ENCODE peak calls at places on chromosome 6, in eight cellular contexts. One of them, this sample, is unnamed.

GRCh38 chr6:138115877-138116660 is 8.8 kb upstream of the PERP start:
- DNase-seq in progenitor cell of endocrine pancreas: no peak
- DNase-seq in thoracic aorta: no peak
- DNase-seq in stimulated activated CD4-positive, alpha-beta T cell treated with anti-CD3 and anti-CD28 coated beads, Interleukin-15, amount 100 ng/mL, for 1 hour: peak; percentile 15
- DNase-seq in BE2C: peak; percentile 51
- DNase-seq in DND-41: peak; percentile 47
- DNase-seq in non-pigmented ciliary epithelial cell: peak; percentile 34
- DNase-seq in mesothelial cell of epicardium: no peak
- DNase-seq in this sample: no peak

GRCh38 chr6:161828355-161828754 is 554.5 kb upstream of the AGPAT4 start:
- DNase-seq in progenitor cell of endocrine pancreas: no peak
- DNase-seq in thoracic aorta: no peak
- DNase-seq in stimulated activated CD4-positive, alpha-beta T cell treated with anti-CD3 and anti-CD28 coated beads, Interleukin-15, amount 100 ng/mL, for 1 hour: no peak
- DNase-seq in BE2C: no peak
- DNase-seq in DND-41: peak; percentile 10
- DNase-seq in non-pigmented ciliary epithelial cell: no peak
- DNase-seq in mesothelial cell of epicardium: no peak
- DNase-seq in this sample: no peak

GRCh38 chr6:154882107-154882506 is 113.0 kb upstream of the TIAM2 start:
- DNase-seq in progenitor cell of endocrine pancreas: no peak
- DNase-seq in thoracic aorta: no peak
- DNase-seq in stimulated activated CD4-positive, alpha-beta T cell treated with anti-CD3 and anti-CD28 coated beads, Interleukin-15, amount 100 ng/mL, for 1 hour: no peak
- DNase-seq in BE2C: no peak
- DNase-seq in DND-41: no peak
- DNase-seq in non-pigmented ciliary epithelial cell: no peak
- DNase-seq in mesothelial cell of epicardium: no peak
- DNase-seq in this sample: no peak

GRCh38 chr6:1950631-1951030 is 294.8 kb downstream of the GMDS start:
- DNase-seq in progenitor cell of endocrine pancreas: no peak
- DNase-seq in thoracic aorta: no peak
- DNase-seq in stimulated activated CD4-positive, alpha-beta T cell treated with anti-CD3 and anti-CD28 coated beads, Interleukin-15, amount 100 ng/mL, for 1 hour: no peak
- DNase-seq in BE2C: no peak
- DNase-seq in DND-41: no peak
- DNase-seq in non-pigmented ciliary epithelial cell: no peak
- DNase-seq in mesothelial cell of epicardium: no peak
- DNase-seq in this sample: no peak

GRCh38 chr6:139977887-139978332 is 603.5 kb upstream of the CITED2 start:
- DNase-seq in progenitor cell of endocrine pancreas: no peak
- DNase-seq in thoracic aorta: no peak
- DNase-seq in stimulated activated CD4-positive, alpha-beta T cell treated with anti-CD3 and anti-CD28 coated beads, Interleukin-15, amount 100 ng/mL, for 1 hour: no peak
- DNase-seq in BE2C: no peak
- DNase-seq in DND-41: no peak
- DNase-seq in non-pigmented ciliary epithelial cell: no peak
- DNase-seq in mesothelial cell of epicardium: no peak
- DNase-seq in this sample: no peak

GRCh38 chr6:149563928-149564325 is 2.2 kb upstream of the GINM1 start:
- DNase-seq in progenitor cell of endocrine pancreas: no peak
- DNase-seq in thoracic aorta: no peak
- DNase-seq in stimulated activated CD4-positive, alpha-beta T cell treated with anti-CD3 and anti-CD28 coated beads, Interleukin-15, amount 100 ng/mL, for 1 hour: no peak
- DNase-seq in BE2C: no peak
- DNase-seq in DND-41: no peak
- DNase-seq in non-pigmented ciliary epithelial cell: no peak
- DNase-seq in mesothelial cell of epicardium: no peak
- DNase-seq in this sample: no peak

GRCh38 chr6:139655783-139656705 is 281.6 kb upstream of the CITED2 start:
- DNase-seq in progenitor cell of endocrine pancreas: no peak
- DNase-seq in thoracic aorta: no peak
- DNase-seq in stimulated activated CD4-positive, alpha-beta T cell treated with anti-CD3 and anti-CD28 coated beads, Interleukin-15, amount 100 ng/mL, for 1 hour: no peak
- DNase-seq in BE2C: no peak
- DNase-seq in DND-41: no peak
- DNase-seq in non-pigmented ciliary epithelial cell: no peak
- DNase-seq in mesothelial cell of epicardium: no peak
- DNase-seq in this sample: no peak

GRCh38 chr6:16136536-16137450 is 7.9 kb downstream of the MYLIP start:
- DNase-seq in progenitor cell of endocrine pancreas: no peak
- DNase-seq in thoracic aorta: no peak
- DNase-seq in stimulated activated CD4-positive, alpha-beta T cell treated with anti-CD3 and anti-CD28 coated beads, Interleukin-15, amount 100 ng/mL, for 1 hour: no peak
- DNase-seq in BE2C: no peak
- DNase-seq in DND-41: no peak
- DNase-seq in non-pigmented ciliary epithelial cell: peak; percentile 73
- DNase-seq in mesothelial cell of epicardium: no peak
- DNase-seq in this sample: no peak

GRCh38 chr6:134020543-134020942 is 31.9 kb downstream of the SLC2A12 start:
- DNase-seq in progenitor cell of endocrine pancreas: no peak
- DNase-seq in thoracic aorta: no peak
- DNase-seq in stimulated activated CD4-positive, alpha-beta T cell treated with anti-CD3 and anti-CD28 coated beads, Interleukin-15, amount 100 ng/mL, for 1 hour: no peak
- DNase-seq in BE2C: no peak
- DNase-seq in DND-41: no peak
- DNase-seq in non-pigmented ciliary epithelial cell: no peak
- DNase-seq in mesothelial cell of epicardium: no peak
- DNase-seq in this sample: no peak

GRCh38 chr6:119240257-119241123 is 109.1 kb downstream of the MAN1A1 start:
- DNase-seq in progenitor cell of endocrine pancreas: no peak
- DNase-seq in thoracic aorta: no peak
- DNase-seq in stimulated activated CD4-positive, alpha-beta T cell treated with anti-CD3 and anti-CD28 coated beads, Interleukin-15, amount 100 ng/mL, for 1 hour: no peak
- DNase-seq in BE2C: no peak
- DNase-seq in DND-41: no peak
- DNase-seq in non-pigmented ciliary epithelial cell: no peak
- DNase-seq in mesothelial cell of epicardium: no peak
- DNase-seq in this sample: no peak

GRCh38 chr6:118704911-118705310 is 53.5 kb upstream of the CEP85L start:
- DNase-seq in progenitor cell of endocrine pancreas: no peak
- DNase-seq in thoracic aorta: no peak
- DNase-seq in stimulated activated CD4-positive, alpha-beta T cell treated with anti-CD3 and anti-CD28 coated beads, Interleukin-15, amount 100 ng/mL, for 1 hour: no peak
- DNase-seq in BE2C: no peak
- DNase-seq in DND-41: no peak
- DNase-seq in non-pigmented ciliary epithelial cell: no peak
- DNase-seq in mesothelial cell of epicardium: no peak
- DNase-seq in this sample: no peak

GRCh38 chr6:33620158-33620583 is 951 bp upstream of the ITPR3 start:
- DNase-seq in progenitor cell of endocrine pancreas: no peak
- DNase-seq in thoracic aorta: no peak
- DNase-seq in stimulated activated CD4-positive, alpha-beta T cell treated with anti-CD3 and anti-CD28 coated beads, Interleukin-15, amount 100 ng/mL, for 1 hour: no peak
- DNase-seq in BE2C: no peak
- DNase-seq in DND-41: peak; percentile 70
- DNase-seq in non-pigmented ciliary epithelial cell: no peak
- DNase-seq in mesothelial cell of epicardium: peak; percentile 48
- DNase-seq in this sample: no peak

GRCh38 chr6:149160943-149161342 is 156.6 kb upstream of the TAB2 start:
- DNase-seq in progenitor cell of endocrine pancreas: no peak
- DNase-seq in thoracic aorta: no peak
- DNase-seq in stimulated activated CD4-positive, alpha-beta T cell treated with anti-CD3 and anti-CD28 coated beads, Interleukin-15, amount 100 ng/mL, for 1 hour: no peak
- DNase-seq in BE2C: no peak
- DNase-seq in DND-41: no peak
- DNase-seq in non-pigmented ciliary epithelial cell: no peak
- DNase-seq in mesothelial cell of epicardium: no peak
- DNase-seq in this sample: no peak

GRCh38 chr6:42333622-42334021 is 116.0 kb upstream of the MRPS10 start:
- DNase-seq in progenitor cell of endocrine pancreas: no peak
- DNase-seq in thoracic aorta: no peak
- DNase-seq in stimulated activated CD4-positive, alpha-beta T cell treated with anti-CD3 and anti-CD28 coated beads, Interleukin-15, amount 100 ng/mL, for 1 hour: no peak
- DNase-seq in BE2C: no peak
- DNase-seq in DND-41: no peak
- DNase-seq in non-pigmented ciliary epithelial cell: no peak
- DNase-seq in mesothelial cell of epicardium: no peak
- DNase-seq in this sample: no peak

GRCh38 chr6:170583736-170584180 is 679 bp downstream of the PDCD2 start:
- DNase-seq in progenitor cell of endocrine pancreas: no peak
- DNase-seq in thoracic aorta: no peak
- DNase-seq in stimulated activated CD4-positive, alpha-beta T cell treated with anti-CD3 and anti-CD28 coated beads, Interleukin-15, amount 100 ng/mL, for 1 hour: no peak
- DNase-seq in BE2C: no peak
- DNase-seq in DND-41: no peak
- DNase-seq in non-pigmented ciliary epithelial cell: no peak
- DNase-seq in mesothelial cell of epicardium: no peak
- DNase-seq in this sample: no peak

GRCh38 chr6:69917834-69918233 is 51.5 kb downstream of the COL19A1 start:
- DNase-seq in progenitor cell of endocrine pancreas: no peak
- DNase-seq in thoracic aorta: no peak
- DNase-seq in stimulated activated CD4-positive, alpha-beta T cell treated with anti-CD3 and anti-CD28 coated beads, Interleukin-15, amount 100 ng/mL, for 1 hour: no peak
- DNase-seq in BE2C: no peak
- DNase-seq in DND-41: no peak
- DNase-seq in non-pigmented ciliary epithelial cell: peak; percentile 47
- DNase-seq in mesothelial cell of epicardium: no peak
- DNase-seq in this sample: no peak

GRCh38 chr6:125759184-125759902 is 9.9 kb downstream of the HEY2 start:
- DNase-seq in progenitor cell of endocrine pancreas: no peak
- DNase-seq in thoracic aorta: no peak
- DNase-seq in stimulated activated CD4-positive, alpha-beta T cell treated with anti-CD3 and anti-CD28 coated beads, Interleukin-15, amount 100 ng/mL, for 1 hour: no peak
- DNase-seq in BE2C: peak; percentile 81
- DNase-seq in DND-41: no peak
- DNase-seq in non-pigmented ciliary epithelial cell: no peak
- DNase-seq in mesothelial cell of epicardium: peak; percentile 42
- DNase-seq in this sample: no peak

GRCh38 chr6:107075951-107076381 is 39.3 kb downstream of the BEND3 start:
- DNase-seq in progenitor cell of endocrine pancreas: no peak
- DNase-seq in thoracic aorta: no peak
- DNase-seq in stimulated activated CD4-positive, alpha-beta T cell treated with anti-CD3 and anti-CD28 coated beads, Interleukin-15, amount 100 ng/mL, for 1 hour: no peak
- DNase-seq in BE2C: no peak
- DNase-seq in DND-41: no peak
- DNase-seq in non-pigmented ciliary epithelial cell: no peak
- DNase-seq in mesothelial cell of epicardium: no peak
- DNase-seq in this sample: no peak

GRCh38 chr6:75563032-75563431 is 38.6 kb upstream of the SENP6 start:
- DNase-seq in progenitor cell of endocrine pancreas: no peak
- DNase-seq in thoracic aorta: no peak
- DNase-seq in stimulated activated CD4-positive, alpha-beta T cell treated with anti-CD3 and anti-CD28 coated beads, Interleukin-15, amount 100 ng/mL, for 1 hour: no peak
- DNase-seq in BE2C: peak; percentile 42
- DNase-seq in DND-41: no peak
- DNase-seq in non-pigmented ciliary epithelial cell: no peak
- DNase-seq in mesothelial cell of epicardium: no peak
- DNase-seq in this sample: no peak

GRCh38 chr6:44655368-44656342 is 268.1 kb downstream of the CDC5L start:
- DNase-seq in progenitor cell of endocrine pancreas: peak; percentile 77
- DNase-seq in thoracic aorta: peak; percentile 40
- DNase-seq in stimulated activated CD4-positive, alpha-beta T cell treated with anti-CD3 and anti-CD28 coated beads, Interleukin-15, amount 100 ng/mL, for 1 hour: peak; percentile 69
- DNase-seq in BE2C: peak; percentile 69
- DNase-seq in DND-41: peak; percentile 79
- DNase-seq in non-pigmented ciliary epithelial cell: no peak
- DNase-seq in mesothelial cell of epicardium: peak; percentile 92
- DNase-seq in this sample: peak; percentile 28

GRCh38 chr6:139028242-139028657 is 295 bp upstream of the ABRACL start:
- DNase-seq in progenitor cell of endocrine pancreas: no peak
- DNase-seq in thoracic aorta: no peak
- DNase-seq in stimulated activated CD4-positive, alpha-beta T cell treated with anti-CD3 and anti-CD28 coated beads, Interleukin-15, amount 100 ng/mL, for 1 hour: no peak
- DNase-seq in BE2C: no peak
- DNase-seq in DND-41: no peak
- DNase-seq in non-pigmented ciliary epithelial cell: no peak
- DNase-seq in mesothelial cell of epicardium: no peak
- DNase-seq in this sample: no peak

GRCh38 chr6:168884050-168884645 is 369.5 kb downstream of the THBS2 start:
- DNase-seq in progenitor cell of endocrine pancreas: no peak
- DNase-seq in thoracic aorta: no peak
- DNase-seq in stimulated activated CD4-positive, alpha-beta T cell treated with anti-CD3 and anti-CD28 coated beads, Interleukin-15, amount 100 ng/mL, for 1 hour: no peak
- DNase-seq in BE2C: no peak
- DNase-seq in DND-41: no peak
- DNase-seq in non-pigmented ciliary epithelial cell: no peak
- DNase-seq in mesothelial cell of epicardium: no peak
- DNase-seq in this sample: no peak

GRCh38 chr6:12648171-12648570 is 68.4 kb upstream of the PHACTR1 start:
- DNase-seq in progenitor cell of endocrine pancreas: no peak
- DNase-seq in thoracic aorta: no peak
- DNase-seq in stimulated activated CD4-positive, alpha-beta T cell treated with anti-CD3 and anti-CD28 coated beads, Interleukin-15, amount 100 ng/mL, for 1 hour: no peak
- DNase-seq in BE2C: no peak
- DNase-seq in DND-41: no peak
- DNase-seq in non-pigmented ciliary epithelial cell: no peak
- DNase-seq in mesothelial cell of epicardium: no peak
- DNase-seq in this sample: no peak

GRCh38 chr6:143408151-143408786 is 42.2 kb downstream of the ADAT2 start:
- DNase-seq in progenitor cell of endocrine pancreas: no peak
- DNase-seq in thoracic aorta: no peak
- DNase-seq in stimulated activated CD4-positive, alpha-beta T cell treated with anti-CD3 and anti-CD28 coated beads, Interleukin-15, amount 100 ng/mL, for 1 hour: no peak
- DNase-seq in BE2C: no peak
- DNase-seq in DND-41: no peak
- DNase-seq in non-pigmented ciliary epithelial cell: no peak
- DNase-seq in mesothelial cell of epicardium: no peak
- DNase-seq in this sample: no peak

GRCh38 chr6:6746334-6746969 is 157.9 kb downstream of the LY86 start:
- DNase-seq in progenitor cell of endocrine pancreas: no peak
- DNase-seq in thoracic aorta: no peak
- DNase-seq in stimulated activated CD4-positive, alpha-beta T cell treated with anti-CD3 and anti-CD28 coated beads, Interleukin-15, amount 100 ng/mL, for 1 hour: no peak
- DNase-seq in BE2C: peak; percentile 26
- DNase-seq in DND-41: no peak
- DNase-seq in non-pigmented ciliary epithelial cell: no peak
- DNase-seq in mesothelial cell of epicardium: no peak
- DNase-seq in this sample: no peak

This sample was measured in GOT3.